ENCODE peak calls at places on chromosomes 5 and 9, in four cellular contexts. O is HepG2, R is GM12878, X is K562. Q is an unnamed sample.

GRCh38 chr5:61667523-61668229 is 335.6 kb downstream of the ZSWIM6 start:
- DNase-seq in X (no peak), R (no peak), O (no peak), Q (no peak)

GRCh38 chr9:36970007-36970888 is 63.8 kb downstream of the PAX5 start:
- DNase-seq in O (no peak), R (no peak), X (no peak), Q (no peak)

GRCh38 chr9:18333157-18333556 is 140.8 kb upstream of the ADAMTSL1 start:
- DNase-seq in X (no peak), O (no peak), R (no peak), Q (no peak)

GRCh38 chr9:129635099-129635803 is 6.7 kb downstream of the ASB6 start:
- DNase-seq in R (no peak), O (no peak), X (no peak), Q (no peak)

GRCh38 chr9:27888661-27889295 is 315.5 kb upstream of the C9orf72 start:
- DNase-seq in R (peak), O (peak), X (peak), Q (peak)

GRCh38 chr5:78548216-78548615 is 100.4 kb downstream of the LHFPL2 start:
- DNase-seq in R (no peak), X (no peak), O (no peak), Q (no peak)

GRCh38 chr5:133947431-133947841 is 21.0 kb downstream of the C5orf15 start:
- DNase-seq in O (no peak), X (no peak), R (no peak), Q (no peak)

GRCh38 chr5:141507387-141508091 is 18.7 kb downstream of the PCDHGC5 start:
- DNase-seq in X (no peak), R (no peak), O (no peak), Q (no peak)

GRCh38 chr9:31807574-31808256 is 576.7 kb upstream of the ACO1 start:
- DNase-seq in R (no peak), X (peak), O (peak), Q (peak)

GRCh38 chr9:17509151-17509550 is 69.7 kb upstream of the SH3GL2 start:
- DNase-seq in X (no peak), R (no peak), O (no peak), Q (no peak)

GRCh38 chr9:96327694-96328352 is 25.8 kb upstream of the HSD17B3 start:
- DNase-seq in X (peak), R (peak), O (peak), Q (peak)

GRCh38 chr9:33942471-33943083 is 106.1 kb downstream of the UBAP2 start:
- DNase-seq in O (peak), X (no peak), R (no peak), Q (no peak)

GRCh38 chr5:147098233-147098790 is 136.5 kb upstream of the STK32A start:
- DNase-seq in X (no peak), R (no peak), O (peak), Q (peak)

GRCh38 chr9:132780230-132781007 is 97.7 kb downstream of the AK8 start:
- DNase-seq in X (peak), O (no peak), R (peak), Q (no peak)

GRCh38 chr5:180868960-180869359 is 7.9 kb upstream of the ZFP62 start:
- DNase-seq in O (peak), X (peak), R (peak), Q (peak)

GRCh38 chr5:180866296-180866695 is 5.2 kb upstream of the ZFP62 start:
- DNase-seq in X (no peak), O (no peak), R (no peak), Q (no peak)

GRCh38 chr5:180870669-180871068 is 9.6 kb upstream of the ZFP62 start:
- DNase-seq in O (no peak), X (no peak), R (no peak), Q (no peak)

GRCh38 chr5:180869587-180869986 is 8.5 kb upstream of the ZFP62 start:
- DNase-seq in O (no peak), R (no peak), X (no peak), Q (no peak)

GRCh38 chr5:180866985-180867384 is 5.9 kb upstream of the ZFP62 start:
- DNase-seq in R (no peak), O (no peak), X (no peak), Q (no peak)
- TF ChIP-seq FOXM1 in R (no peak), O (no peak), X (no peak), Q (no peak)

DNA sequence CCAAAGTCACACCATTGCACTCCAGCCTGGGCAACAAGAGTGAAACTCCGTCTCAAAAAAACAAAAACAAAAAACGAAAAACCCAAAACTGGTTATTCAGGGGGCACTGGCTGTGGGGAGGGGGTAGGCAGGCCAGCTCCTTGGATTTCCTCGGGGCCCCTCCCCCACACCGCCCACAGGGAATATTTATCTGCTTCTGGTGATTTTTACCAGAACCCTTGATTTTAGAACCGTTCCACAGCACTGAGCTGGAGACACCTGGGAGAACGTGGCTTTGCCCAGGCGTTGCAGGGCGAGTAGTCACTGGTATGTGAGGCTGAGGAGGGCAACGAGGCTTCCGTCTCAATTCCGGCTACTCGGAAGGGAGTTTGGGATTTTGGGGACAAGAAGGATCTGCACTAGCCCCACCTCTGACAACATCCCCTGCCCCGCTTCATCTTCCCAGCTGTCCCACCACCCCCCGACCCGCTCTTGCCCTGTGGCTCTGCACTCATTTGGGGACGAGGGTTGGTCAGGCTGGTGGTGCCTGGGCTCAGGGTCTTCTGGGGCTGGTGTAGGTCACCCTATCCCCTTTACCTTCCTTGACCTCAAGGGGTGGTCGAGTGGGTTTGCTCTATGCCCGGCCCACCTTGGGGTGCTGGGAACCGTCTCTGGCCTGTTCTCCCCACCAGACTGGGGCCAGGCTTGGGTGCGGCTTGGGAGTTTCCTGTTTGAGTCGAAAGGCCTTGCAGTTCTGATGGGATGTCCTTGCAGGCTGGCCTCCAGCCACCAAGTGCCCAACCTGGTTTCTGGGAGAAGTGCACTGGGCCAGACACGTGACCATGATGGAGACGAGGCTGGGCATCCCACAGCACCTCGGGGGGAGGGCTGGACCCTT is 3.5 kb downstream of the AHRR start:
- DNase-seq in X (no peak), O (no peak), R (no peak), Q (no peak)
- TF ChIP-seq TARDBP in X (no peak), O (no peak), R (no peak), Q (no peak)

DNA sequence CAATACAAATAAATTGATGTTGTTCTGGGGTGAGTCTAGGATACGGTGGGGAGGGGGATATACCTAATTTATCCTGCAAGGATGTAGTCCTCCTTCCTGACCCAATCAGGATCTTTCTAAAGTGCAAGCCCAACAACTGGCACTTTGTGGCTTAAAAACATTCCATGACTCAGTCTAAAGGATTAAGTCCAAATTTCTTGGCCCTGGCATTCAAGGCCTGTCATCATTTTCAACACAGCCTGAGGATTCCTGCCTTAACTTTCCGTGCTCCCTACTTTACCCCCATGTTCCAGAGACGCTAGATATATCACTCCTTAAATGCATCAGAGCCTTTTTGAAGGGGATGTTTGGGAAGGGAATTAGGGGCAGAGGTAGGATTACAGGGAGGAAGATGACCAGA is 1.0 kb downstream of the FAM221B start:
- DNase-seq in R (no peak), X (no peak), O (no peak), Q (no peak)
- TF ChIP-seq FOXM1 in R (no peak), X (no peak), O (no peak), Q (no peak)

GRCh38 chr5:101943784-101944183 is 352.3 kb downstream of the SLCO4C1 start:
- DNase-seq in O (no peak), X (no peak), R (no peak), Q (no peak)
- TF ChIP-seq TARDBP in O (no peak), X (no peak), R (no peak), Q (no peak)

Q was measured in HEK293T.